ENCODE peak calls at places on chromosomes 7 and 10, in ten cellular contexts. Z, W, J, L, P, X, C, G, O and U are unnamed samples.

GRCh38 chr7:129748710-129749109 is 137.2 kb downstream of the NRF1 start:
- DNase-seq in Z (no peak), W (peak), J (no peak), L (no peak), P (no peak), X (no peak), C (no peak), G (no peak), O (no peak), U (no peak)

GRCh38 chr7:96949766-96950165 is 55.6 kb upstream of the DLX6 start:
- DNase-seq in Z (no peak), W (peak), J (no peak), L (no peak), P (no peak), X (no peak), C (no peak), G (no peak), O (no peak), U (no peak)

GRCh38 chr10:133079836-133080682 is 7.7 kb upstream of the ADGRA1 start:
- DNase-seq in Z (no peak), W (no peak), J (no peak), L (no peak), P (peak), X (peak), C (no peak), G (no peak), O (no peak), U (peak)

GRCh38 chr7:127976056-127976455 is 55.2 kb downstream of the LRRC4 start:
- DNase-seq in Z (no peak), W (no peak), J (no peak), L (no peak), P (peak), X (peak), C (peak), G (no peak), O (no peak), U (no peak)

GRCh38 chr7:66204822-66205735 is at the start of gene TPST1:
- DNase-seq in Z (peak), W (peak), J (peak), L (peak), P (peak), X (peak), C (peak), G (peak), O (peak), U (peak)

GRCh38 chr7:10181996-10182395 is 791.7 kb upstream of the PHF14 start:
- DNase-seq in Z (no peak), W (no peak), J (no peak), L (no peak), P (no peak), X (no peak), C (no peak), G (no peak), O (no peak), U (no peak)

GRCh38 chr10:97542169-97543024 is 30.2 kb upstream of the ANKRD2 start:
- DNase-seq in Z (peak), W (peak), J (peak), L (no peak), P (no peak), X (peak), C (peak), G (peak), O (no peak), U (no peak)

GRCh38 chr7:85030893-85031292 is 156.0 kb downstream of the SEMA3D start:
- DNase-seq in Z (no peak), W (peak), J (no peak), L (no peak), P (no peak), X (peak), C (no peak), G (no peak), O (no peak), U (no peak)

GRCh38 chr7:111098011-111098925 is 7.3 kb downstream of the LRRN3 start:
- DNase-seq in Z (no peak), W (peak), J (no peak), L (no peak), P (peak), X (peak), C (peak), G (peak), O (no peak), U (no peak)

GRCh38 chr7:21722371-21722770 is 179.5 kb downstream of the DNAH11 start:
- DNase-seq in Z (no peak), W (no peak), J (no peak), L (no peak), P (no peak), X (no peak), C (no peak), G (no peak), O (no peak), U (no peak)
- TF ChIP-seq CTCF in Z (no peak), W (no peak), J (no peak), L (no peak), P (peak), X (peak), C (no peak), G (peak), O (no peak), U (peak)

GRCh38 chr7:50712527-50713356 is 70.0 kb downstream of the GRB10 start:
- DNase-seq in Z (no peak), W (no peak), J (no peak), L (no peak), P (no peak), X (no peak), C (no peak), G (no peak), O (no peak), U (no peak)
- TF ChIP-seq CTCF in Z (no peak), W (no peak), J (no peak), L (no peak), P (no peak), X (no peak), C (no peak), G (no peak), O (no peak), U (no peak)

GRCh38 chr10:110190170-110190569 is 17.2 kb upstream of the MXI1 start:
- DNase-seq in Z (no peak), W (no peak), J (no peak), L (no peak), P (no peak), X (no peak), C (no peak), G (no peak), O (no peak), U (no peak)

DNA sequence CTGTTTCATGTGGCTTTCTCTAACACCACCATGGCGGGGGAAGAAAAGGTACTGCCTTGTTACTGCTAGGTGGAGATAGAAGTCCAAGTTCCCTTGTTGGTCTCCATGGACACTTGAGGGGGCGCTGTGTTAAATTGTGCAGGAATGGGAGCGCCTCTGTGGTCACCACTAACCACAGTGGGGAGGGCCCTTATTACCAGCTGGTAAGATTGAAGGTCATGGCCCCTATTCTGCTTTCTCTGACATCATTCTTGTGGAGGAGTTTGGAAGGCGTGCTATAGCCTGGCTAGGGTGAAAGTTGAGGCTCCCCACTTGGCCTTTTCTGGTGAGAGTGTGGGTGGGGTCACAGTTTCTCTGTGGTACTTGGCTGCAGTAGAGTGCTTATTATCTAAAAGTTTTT is 14.9 kb upstream of the MXI1 start:
- DNase-seq in Z (no peak), W (no peak), J (no peak), L (no peak), P (no peak), X (no peak), C (no peak), G (no peak), O (no peak), U (no peak)
- TF ChIP-seq CTCF in Z (no peak), W (no peak), J (no peak), L (no peak), P (no peak), X (no peak), C (no peak), G (no peak), O (no peak), U (no peak)

GRCh38 chr10:26311383-26311940 is 94.9 kb downstream of the GAD2 start:
- DNase-seq in Z (no peak), W (no peak), J (no peak), L (no peak), P (peak), X (peak), C (no peak), G (no peak), O (no peak), U (no peak)
- TF ChIP-seq CTCF in Z (no peak), W (peak), J (no peak), L (no peak), P (no peak), X (peak), C (no peak), G (no peak), O (no peak), U (peak)

DNA sequence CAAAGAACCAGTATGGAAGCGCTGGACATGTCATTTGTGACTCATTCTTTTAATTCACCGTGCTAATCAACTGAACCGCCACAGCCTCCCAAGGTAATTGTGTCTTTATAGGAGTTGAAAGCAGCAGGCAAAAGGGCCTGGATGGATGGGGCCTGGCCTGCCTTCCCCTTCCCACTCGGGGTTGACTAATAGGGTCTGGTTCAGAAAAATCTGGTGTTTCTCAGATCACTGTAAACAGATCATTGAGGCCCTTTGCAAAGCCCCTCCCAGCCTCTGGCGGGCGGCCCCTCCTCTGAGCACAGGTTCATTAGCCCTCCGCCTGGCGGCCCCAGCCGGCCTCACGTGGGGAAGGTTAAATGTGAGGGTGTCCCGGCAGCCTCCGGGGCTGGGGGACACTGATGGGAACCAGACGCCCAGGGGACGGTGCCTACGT is 100.8 kb downstream of the EBF3 start:
- DNase-seq in Z (no peak), W (no peak), J (peak), L (no peak), P (no peak), X (peak), C (no peak), G (no peak), O (no peak), U (no peak)
- TF ChIP-seq CTCF in Z (no peak), W (no peak), J (no peak), L (no peak), P (no peak), X (no peak), C (no peak), G (no peak), O (no peak), U (no peak)

GRCh38 chr10:53997953-53998352 is 803.1 kb downstream of the PCDH15 start:
- DNase-seq in Z (no peak), W (no peak), J (no peak), L (no peak), P (no peak), X (peak), C (no peak), G (no peak), O (no peak), U (no peak)
- TF ChIP-seq CTCF in Z (no peak), W (no peak), J (no peak), L (peak), P (peak), X (peak), C (no peak), G (no peak), O (peak), U (peak)

GRCh38 chr10:124092270-124093075 is 925 bp downstream of the CHST15 start:
- DNase-seq in Z (peak), W (no peak), J (no peak), L (peak), P (peak), X (peak), C (peak), G (no peak), O (no peak), U (peak)
- TF ChIP-seq CTCF in Z (no peak), W (no peak), J (no peak), L (peak), P (no peak), X (peak), C (no peak), G (no peak), O (no peak), U (peak)

DNA sequence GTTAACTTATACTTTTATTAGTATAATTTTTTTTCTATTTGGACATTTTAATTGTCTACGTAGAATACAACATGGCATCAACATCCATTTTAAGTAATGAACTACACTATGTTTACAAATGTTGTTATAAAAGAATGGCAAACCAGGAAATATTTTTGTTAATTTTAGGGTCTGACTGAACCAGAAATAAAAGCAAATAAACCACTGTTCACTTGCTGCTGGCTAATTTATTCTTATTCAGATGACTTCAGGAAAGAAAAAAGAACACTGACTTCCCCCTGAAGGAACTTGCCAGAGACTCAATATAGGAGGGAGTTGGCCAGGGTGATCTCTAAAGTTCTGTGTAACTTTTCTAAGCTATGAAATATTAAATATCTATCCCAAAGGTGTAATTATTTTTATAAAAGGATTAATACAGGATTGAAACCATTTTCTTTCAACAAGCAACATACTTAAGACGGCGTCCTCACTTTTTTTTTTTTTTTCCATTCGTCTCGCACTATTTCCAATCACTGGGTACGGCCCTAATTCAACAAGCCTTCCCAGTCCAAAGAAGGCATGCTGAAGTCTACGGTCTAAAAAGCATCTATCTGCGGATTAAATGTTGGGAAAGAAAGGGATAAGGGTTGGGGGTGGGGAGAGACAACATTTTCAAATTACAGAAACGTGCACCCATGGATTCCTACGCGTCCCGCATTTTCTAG is 1.1 kb downstream of the USP6NL start:
- DNase-seq in Z (no peak), W (no peak), J (no peak), L (no peak), P (no peak), X (no peak), C (no peak), G (no peak), O (no peak), U (no peak)
- TF ChIP-seq CTCF in Z (no peak), W (no peak), J (no peak), L (no peak), P (no peak), X (no peak), C (no peak), G (no peak), O (no peak), U (no peak)

GRCh38 chr10:70477661-70478162 is 855 bp upstream of the PALD1 start:
- DNase-seq in Z (no peak), W (no peak), J (no peak), L (no peak), P (peak), X (peak), C (peak), G (peak), O (no peak), U (no peak)

GRCh38 chr10:70479161-70479531 is 579 bp downstream of the PALD1 start:
- DNase-seq in Z (no peak), W (no peak), J (no peak), L (no peak), P (no peak), X (peak), C (no peak), G (no peak), O (no peak), U (no peak)

GRCh38 chr10:70480254-70480861 is 1.8 kb downstream of the PALD1 start:
- DNase-seq in Z (no peak), W (no peak), J (no peak), L (no peak), P (no peak), X (no peak), C (peak), G (peak), O (no peak), U (no peak)

GRCh38 chr10:70479626-70480253 is 1.2 kb downstream of the PALD1 start:
- DNase-seq in Z (no peak), W (no peak), J (no peak), L (no peak), P (no peak), X (no peak), C (no peak), G (no peak), O (no peak), U (no peak)

GRCh38 chr10:70478191-70479160 is at the start of gene PALD1:
- DNase-seq in Z (no peak), W (no peak), J (no peak), L (peak), P (peak), X (peak), C (peak), G (peak), O (peak), U (peak)
- TF ChIP-seq CTCF in Z (no peak), W (no peak), J (peak), L (peak), P (no peak), X (peak), C (peak), G (no peak), O (no peak), U (peak)

DNA sequence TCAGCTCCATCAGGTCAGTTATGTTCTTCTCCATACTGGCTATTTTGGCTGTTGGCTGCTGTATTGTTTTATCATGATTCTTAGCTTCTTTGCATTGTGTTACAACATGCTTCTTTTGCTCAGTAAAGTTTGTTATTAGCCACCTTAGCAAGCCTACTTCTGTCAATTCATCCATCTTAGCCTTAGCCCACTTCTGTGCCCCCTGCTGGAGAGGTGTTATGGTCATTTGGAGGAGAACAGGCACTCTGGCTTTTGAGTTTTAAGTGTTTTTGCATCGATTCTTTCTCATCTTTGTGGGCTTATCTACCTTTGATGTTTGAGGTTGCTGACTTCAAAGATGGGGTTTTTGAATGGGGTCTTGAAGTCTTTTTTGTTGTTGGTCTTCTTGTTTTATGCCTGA is 204.6 kb upstream of the FOXP2 start:
- DNase-seq in Z (no peak), W (no peak), J (no peak), L (no peak), P (no peak), X (no peak), C (no peak), G (no peak), O (no peak), U (no peak)
- TF ChIP-seq CTCF in Z (no peak), W (no peak), J (no peak), L (no peak), P (peak), X (peak), C (no peak), G (no peak), O (peak), U (peak)